ENCODE peak calls at places on chromosome 10, in nine cellular contexts. One of them, this sample, is unnamed. For H3K4me1, the result is how much of the 10 kb centered on the place peaks cover.

GRCh38 chr10:65017523-65017922 is 1496.3 kb downstream of the REEP3 start:
- DNase-seq in heart left ventricle: no peak
- DNase-seq in pancreas: no peak
- DNase-seq in Karpas-422: no peak
- DNase-seq in OCI-LY7: no peak
- DNase-seq in adipocyte: no peak
- DNase-seq in mammary epithelial cell: no peak
- DNase-seq in SJSA1: no peak
- DNase-seq in BE2C: peak
- DNase-seq in this sample: no peak

GRCh38 chr10:12375076-12375504 is 25.7 kb downstream of the CAMK1D start:
- DNase-seq in heart left ventricle: no peak
- DNase-seq in pancreas: no peak
- DNase-seq in Karpas-422: no peak
- DNase-seq in OCI-LY7: no peak
- DNase-seq in adipocyte: no peak
- DNase-seq in mammary epithelial cell: no peak
- DNase-seq in SJSA1: no peak
- DNase-seq in BE2C: no peak
- DNase-seq in this sample: no peak

GRCh38 chr10:56547163-56547562 is 186.1 kb upstream of the ZWINT start:
- DNase-seq in heart left ventricle: no peak
- DNase-seq in pancreas: no peak
- DNase-seq in Karpas-422: no peak
- DNase-seq in OCI-LY7: peak
- DNase-seq in adipocyte: no peak
- DNase-seq in mammary epithelial cell: no peak
- DNase-seq in SJSA1: no peak
- DNase-seq in BE2C: peak
- DNase-seq in this sample: no peak

GRCh38 chr10:68043030-68043429 is 32.1 kb downstream of the HERC4 start:
- DNase-seq in heart left ventricle: no peak
- DNase-seq in pancreas: no peak
- DNase-seq in Karpas-422: no peak
- DNase-seq in OCI-LY7: no peak
- DNase-seq in adipocyte: peak
- DNase-seq in mammary epithelial cell: peak
- DNase-seq in SJSA1: no peak
- DNase-seq in BE2C: no peak
- DNase-seq in this sample: no peak

GRCh38 chr10:112700401-112700800 is 249.6 kb upstream of the TCF7L2 start:
- DNase-seq in heart left ventricle: no peak
- DNase-seq in pancreas: no peak
- DNase-seq in Karpas-422: no peak
- DNase-seq in OCI-LY7: no peak
- DNase-seq in adipocyte: no peak
- DNase-seq in mammary epithelial cell: no peak
- DNase-seq in SJSA1: no peak
- DNase-seq in BE2C: no peak
- DNase-seq in this sample: no peak

GRCh38 chr10:89535185-89536012 is at the start of gene SLC16A12:
- DNase-seq in heart left ventricle: peak
- DNase-seq in pancreas: peak
- DNase-seq in Karpas-422: no peak
- DNase-seq in OCI-LY7: no peak
- DNase-seq in adipocyte: peak
- DNase-seq in mammary epithelial cell: no peak
- DNase-seq in SJSA1: no peak
- DNase-seq in BE2C: peak
- DNase-seq in this sample: no peak

GRCh38 chr10:130022071-130022470 is 58.0 kb upstream of the EBF3 start:
- DNase-seq in heart left ventricle: no peak
- DNase-seq in pancreas: no peak
- DNase-seq in Karpas-422: no peak
- DNase-seq in OCI-LY7: no peak
- DNase-seq in adipocyte: no peak
- DNase-seq in mammary epithelial cell: no peak
- DNase-seq in SJSA1: peak
- DNase-seq in BE2C: no peak
- DNase-seq in this sample: no peak

GRCh38 chr10:132786529-132787252 is 744 bp upstream of the NKX6-2 start:
- DNase-seq in heart left ventricle: no peak
- DNase-seq in pancreas: no peak
- DNase-seq in Karpas-422: no peak
- DNase-seq in OCI-LY7: no peak
- DNase-seq in adipocyte: no peak
- DNase-seq in mammary epithelial cell: no peak
- DNase-seq in SJSA1: no peak
- DNase-seq in BE2C: no peak
- DNase-seq in this sample: no peak

GRCh38 chr10:95363303-95363912 is 72.6 kb upstream of the PDLIM1 start:
- DNase-seq in heart left ventricle: peak
- DNase-seq in pancreas: peak
- DNase-seq in Karpas-422: peak
- DNase-seq in OCI-LY7: peak
- DNase-seq in adipocyte: peak
- DNase-seq in mammary epithelial cell: peak
- DNase-seq in SJSA1: peak
- DNase-seq in BE2C: peak
- DNase-seq in this sample: peak

GRCh38 chr10:70137927-70138883 is 5.6 kb upstream of the AIFM2 start:
- DNase-seq in heart left ventricle: no peak
- DNase-seq in pancreas: no peak
- DNase-seq in Karpas-422: no peak
- DNase-seq in OCI-LY7: no peak
- DNase-seq in adipocyte: no peak
- DNase-seq in mammary epithelial cell: no peak
- DNase-seq in SJSA1: no peak
- DNase-seq in BE2C: no peak
- DNase-seq in this sample: peak

DNA sequence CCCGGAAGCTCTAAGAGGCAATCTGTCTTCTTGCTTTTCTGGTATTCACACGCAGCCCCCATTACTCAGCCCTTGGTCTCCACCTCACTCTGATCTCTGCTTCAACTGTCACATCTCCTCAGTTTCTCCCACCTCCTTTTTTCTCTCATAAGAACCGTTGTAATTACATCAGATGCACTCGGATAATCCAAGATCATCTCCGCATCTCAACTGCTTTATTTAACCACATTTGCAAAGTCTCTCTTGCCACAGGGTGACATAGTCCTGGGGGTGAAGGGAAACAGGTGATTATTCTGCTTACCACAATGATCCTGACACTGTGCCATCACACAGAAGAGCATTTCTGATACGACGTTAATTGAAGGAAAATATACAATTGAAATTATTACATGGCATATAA is 79.9 kb downstream of the HACD1 start:
- DNase-seq in heart left ventricle: no peak
- DNase-seq in pancreas: no peak
- DNase-seq in Karpas-422: no peak
- DNase-seq in OCI-LY7: no peak
- DNase-seq in adipocyte: no peak
- DNase-seq in mammary epithelial cell: no peak
- DNase-seq in SJSA1: no peak
- DNase-seq in BE2C: no peak
- DNase-seq in this sample: no peak
- H3K4me1 ChIP-seq in heart left ventricle: under half
- H3K4me1 ChIP-seq in pancreas: under half
- H3K4me1 ChIP-seq in Karpas-422: under half
- H3K4me1 ChIP-seq in OCI-LY7: under half
- H3K4me1 ChIP-seq in adipocyte: under half
- H3K4me1 ChIP-seq in mammary epithelial cell: under half
- H3K4me1 ChIP-seq in SJSA1: under half
- H3K4me1 ChIP-seq in BE2C: under half
- H3K4me1 ChIP-seq in this sample: under half

DNA sequence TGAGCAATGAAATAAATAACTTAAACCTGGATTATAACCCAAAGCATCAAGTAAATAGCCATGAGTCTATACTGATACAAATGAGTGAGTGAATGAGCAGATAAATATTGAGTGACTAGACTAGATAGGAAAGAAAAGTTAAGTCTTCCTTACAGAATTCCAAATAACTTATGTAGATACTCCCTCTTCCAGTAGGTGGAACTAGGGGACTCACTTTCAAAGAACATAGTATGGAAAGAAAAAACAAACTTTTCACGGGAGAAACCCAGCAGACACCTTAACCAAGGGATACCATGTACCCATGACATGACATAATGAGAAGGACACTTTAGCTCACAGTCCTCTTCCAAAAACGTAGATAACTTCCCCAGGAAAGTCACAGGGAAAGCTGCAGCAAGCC is 32.2 kb downstream of the CSGALNACT2 start:
- DNase-seq in heart left ventricle: no peak
- DNase-seq in pancreas: no peak
- DNase-seq in Karpas-422: no peak
- DNase-seq in OCI-LY7: no peak
- DNase-seq in adipocyte: peak
- DNase-seq in mammary epithelial cell: no peak
- DNase-seq in SJSA1: no peak
- DNase-seq in BE2C: no peak
- DNase-seq in this sample: no peak
- H3K4me1 ChIP-seq in heart left ventricle: under half
- H3K4me1 ChIP-seq in pancreas: under half
- H3K4me1 ChIP-seq in Karpas-422: under half
- H3K4me1 ChIP-seq in OCI-LY7: under half
- H3K4me1 ChIP-seq in adipocyte: under half
- H3K4me1 ChIP-seq in mammary epithelial cell: under half
- H3K4me1 ChIP-seq in SJSA1: under half
- H3K4me1 ChIP-seq in BE2C: under half
- H3K4me1 ChIP-seq in this sample: under half

GRCh38 chr10:124694467-124695195 is 49.5 kb downstream of the FAM53B start:
- DNase-seq in heart left ventricle: no peak
- DNase-seq in pancreas: no peak
- DNase-seq in Karpas-422: no peak
- DNase-seq in OCI-LY7: no peak
- DNase-seq in adipocyte: no peak
- DNase-seq in mammary epithelial cell: no peak
- DNase-seq in SJSA1: no peak
- DNase-seq in BE2C: no peak
- DNase-seq in this sample: no peak
- H3K4me1 ChIP-seq in heart left ventricle: half or more
- H3K4me1 ChIP-seq in pancreas: under half
- H3K4me1 ChIP-seq in Karpas-422: under half
- H3K4me1 ChIP-seq in OCI-LY7: under half
- H3K4me1 ChIP-seq in adipocyte: under half
- H3K4me1 ChIP-seq in mammary epithelial cell: under half
- H3K4me1 ChIP-seq in SJSA1: under half
- H3K4me1 ChIP-seq in BE2C: under half
- H3K4me1 ChIP-seq in this sample: under half

DNA sequence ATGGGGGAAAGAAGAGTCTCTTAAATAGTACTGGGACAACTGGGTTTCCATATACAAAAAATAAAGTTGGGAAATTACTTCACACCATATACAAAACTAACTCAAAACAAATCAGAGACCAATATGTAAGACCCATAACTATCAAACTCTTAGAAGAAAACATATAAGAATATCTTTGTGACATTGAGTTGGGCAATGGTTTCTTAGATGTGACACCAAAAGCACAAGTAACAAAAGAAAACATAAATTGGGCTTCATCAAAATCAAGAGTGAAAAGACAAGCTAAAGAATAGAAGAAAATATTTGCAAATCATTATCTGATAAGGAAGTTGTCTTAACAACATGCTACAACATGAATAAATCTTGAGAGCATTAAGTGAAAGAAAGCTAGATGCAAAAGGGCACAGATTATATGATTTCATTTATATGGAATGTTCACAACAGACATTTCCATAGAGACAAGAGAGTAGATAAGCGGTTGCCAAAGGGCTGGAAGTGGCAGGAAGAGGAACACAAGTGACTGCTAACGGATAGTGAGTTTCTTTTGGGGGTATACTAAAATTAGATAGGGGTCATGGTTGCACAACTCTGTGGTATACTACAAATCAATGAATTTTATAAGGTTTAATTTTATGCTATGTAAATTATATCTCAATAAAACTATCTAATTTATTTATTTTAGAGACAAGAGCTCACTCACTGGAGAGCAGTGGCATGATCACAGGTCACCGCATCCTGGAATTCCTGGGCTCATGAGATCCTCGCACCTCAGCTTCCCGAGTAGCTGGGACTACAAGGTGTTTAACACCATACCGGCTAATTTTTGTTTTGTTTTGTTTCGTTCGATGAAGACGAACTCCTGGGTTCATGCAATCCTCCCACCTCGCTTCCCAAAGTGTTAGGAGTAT is 35.4 kb downstream of the JMJD1C start:
- DNase-seq in heart left ventricle: no peak
- DNase-seq in pancreas: no peak
- DNase-seq in Karpas-422: no peak
- DNase-seq in OCI-LY7: no peak
- DNase-seq in adipocyte: peak
- DNase-seq in mammary epithelial cell: peak
- DNase-seq in SJSA1: no peak
- DNase-seq in BE2C: no peak
- DNase-seq in this sample: no peak
- H3K4me1 ChIP-seq in heart left ventricle: half or more
- H3K4me1 ChIP-seq in pancreas: under half
- H3K4me1 ChIP-seq in Karpas-422: under half
- H3K4me1 ChIP-seq in OCI-LY7: under half
- H3K4me1 ChIP-seq in adipocyte: half or more
- H3K4me1 ChIP-seq in mammary epithelial cell: under half
- H3K4me1 ChIP-seq in SJSA1: under half
- H3K4me1 ChIP-seq in BE2C: under half
- H3K4me1 ChIP-seq in this sample: under half

GRCh38 chr10:5588603-5589002 is 63.8 kb downstream of the CALML3 start:
- DNase-seq in heart left ventricle: no peak
- DNase-seq in pancreas: no peak
- DNase-seq in Karpas-422: no peak
- DNase-seq in OCI-LY7: no peak
- DNase-seq in adipocyte: no peak
- DNase-seq in mammary epithelial cell: no peak
- DNase-seq in SJSA1: no peak
- DNase-seq in BE2C: no peak
- DNase-seq in this sample: no peak
- H3K4me1 ChIP-seq in heart left ventricle: under half
- H3K4me1 ChIP-seq in pancreas: under half
- H3K4me1 ChIP-seq in Karpas-422: under half
- H3K4me1 ChIP-seq in OCI-LY7: half or more
- H3K4me1 ChIP-seq in adipocyte: under half
- H3K4me1 ChIP-seq in mammary epithelial cell: under half
- H3K4me1 ChIP-seq in SJSA1: half or more
- H3K4me1 ChIP-seq in BE2C: under half
- H3K4me1 ChIP-seq in this sample: under half

This sample was measured in transverse colon.